ENCODE peak calls at places on chromosomes 1 and 21, in eight cellular contexts. One of them, this sample, is unnamed.

GRCh38 chr21:38622827-38623209 is 124.5 kb upstream of the ERG start:
- ATAC-seq in GM23338: no peak
- ATAC-seq in pancreas: no peak
- ATAC-seq in K562: no peak
- ATAC-seq in HCT116: no peak
- ATAC-seq in lung: no peak
- ATAC-seq in A549: no peak
- ATAC-seq in heart left ventricle: no peak
- ATAC-seq in this sample: no peak

GRCh38 chr1:10082785-10083479 is 50.2 kb downstream of the UBE4B start:
- ATAC-seq in GM23338: no peak
- ATAC-seq in pancreas: no peak
- ATAC-seq in K562: no peak
- ATAC-seq in HCT116: no peak
- ATAC-seq in lung: no peak
- ATAC-seq in A549: no peak
- ATAC-seq in heart left ventricle: no peak
- ATAC-seq in this sample: no peak

GRCh38 chr1:95040032-95040525 is 32.7 kb downstream of the ALG14 start:
- ATAC-seq in GM23338: no peak
- ATAC-seq in pancreas: no peak
- ATAC-seq in K562: no peak
- ATAC-seq in HCT116: no peak
- ATAC-seq in lung: no peak
- ATAC-seq in A549: no peak
- ATAC-seq in heart left ventricle: no peak
- ATAC-seq in this sample: no peak

GRCh38 chr1:184212649-184213314 is 161.3 kb downstream of the TSEN15 start:
- ATAC-seq in GM23338: no peak
- ATAC-seq in pancreas: no peak
- ATAC-seq in K562: no peak
- ATAC-seq in HCT116: peak; percentile 82
- ATAC-seq in lung: peak; percentile 60
- ATAC-seq in A549: peak; percentile 47
- ATAC-seq in heart left ventricle: no peak
- ATAC-seq in this sample: no peak

GRCh38 chr1:82388679-82389078 is 587.9 kb downstream of the ADGRL2 start:
- ATAC-seq in GM23338: no peak
- ATAC-seq in pancreas: no peak
- ATAC-seq in K562: no peak
- ATAC-seq in HCT116: no peak
- ATAC-seq in lung: no peak
- ATAC-seq in A549: no peak
- ATAC-seq in heart left ventricle: no peak
- ATAC-seq in this sample: no peak

GRCh38 chr1:168918860-168919741 is 187.4 kb upstream of the ATP1B1 start:
- ATAC-seq in GM23338: peak; percentile 92
- ATAC-seq in pancreas: no peak
- ATAC-seq in K562: no peak
- ATAC-seq in HCT116: no peak
- ATAC-seq in lung: no peak
- ATAC-seq in A549: no peak
- ATAC-seq in heart left ventricle: no peak
- ATAC-seq in this sample: no peak

GRCh38 chr21:34728479-34728878 is 59.7 kb downstream of the CLIC6 start:
- ATAC-seq in GM23338: no peak
- ATAC-seq in pancreas: peak; percentile 70
- ATAC-seq in K562: no peak
- ATAC-seq in HCT116: no peak
- ATAC-seq in lung: peak; percentile 59
- ATAC-seq in A549: no peak
- ATAC-seq in heart left ventricle: no peak
- ATAC-seq in this sample: no peak

GRCh38 chr21:45019076-45019886 is 55.1 kb upstream of the ADARB1 start:
- ATAC-seq in GM23338: peak; percentile 63
- ATAC-seq in pancreas: no peak
- ATAC-seq in K562: no peak
- ATAC-seq in HCT116: no peak
- ATAC-seq in lung: no peak
- ATAC-seq in A549: no peak
- ATAC-seq in heart left ventricle: peak; percentile 28
- ATAC-seq in this sample: peak; percentile 39

GRCh38 chr1:117541003-117541402 is 64.8 kb upstream of the TENT5C start:
- ATAC-seq in GM23338: no peak
- ATAC-seq in pancreas: peak; percentile 35
- ATAC-seq in K562: no peak
- ATAC-seq in HCT116: no peak
- ATAC-seq in lung: no peak
- ATAC-seq in A549: no peak
- ATAC-seq in heart left ventricle: no peak
- ATAC-seq in this sample: no peak

GRCh38 chr1:6141601-6142000 is 38.5 kb downstream of the CHD5 start:
- ATAC-seq in GM23338: peak; percentile 83
- ATAC-seq in pancreas: no peak
- ATAC-seq in K562: peak; percentile 90
- ATAC-seq in HCT116: peak; percentile 64
- ATAC-seq in lung: no peak
- ATAC-seq in A549: no peak
- ATAC-seq in heart left ventricle: no peak
- ATAC-seq in this sample: no peak

GRCh38 chr1:153422450-153423068 is 6.2 kb downstream of the S100A7A start:
- ATAC-seq in GM23338: peak; percentile 71
- ATAC-seq in pancreas: peak; percentile 64
- ATAC-seq in K562: peak; percentile 77
- ATAC-seq in HCT116: peak; percentile 74
- ATAC-seq in lung: peak; percentile 72
- ATAC-seq in A549: peak; percentile 67
- ATAC-seq in heart left ventricle: no peak
- ATAC-seq in this sample: no peak

GRCh38 chr21:43884012-43884860 is 19.2 kb downstream of the AGPAT3 start:
- ATAC-seq in GM23338: peak; percentile 57
- ATAC-seq in pancreas: peak; percentile 68
- ATAC-seq in K562: peak; percentile 93
- ATAC-seq in HCT116: peak; percentile 87
- ATAC-seq in lung: peak; percentile 76
- ATAC-seq in A549: peak; percentile 37
- ATAC-seq in heart left ventricle: peak; percentile 36
- ATAC-seq in this sample: no peak

GRCh38 chr1:198031086-198031485 is 113.9 kb downstream of the LHX9 start:
- ATAC-seq in GM23338: no peak
- ATAC-seq in pancreas: no peak
- ATAC-seq in K562: no peak
- ATAC-seq in HCT116: no peak
- ATAC-seq in lung: no peak
- ATAC-seq in A549: no peak
- ATAC-seq in heart left ventricle: no peak
- ATAC-seq in this sample: no peak

GRCh38 chr21:42763578-42764442 is 110.4 kb downstream of the PDE9A start:
- ATAC-seq in GM23338: no peak
- ATAC-seq in pancreas: no peak
- ATAC-seq in K562: peak; percentile 55
- ATAC-seq in HCT116: no peak
- ATAC-seq in lung: no peak
- ATAC-seq in A549: no peak
- ATAC-seq in heart left ventricle: no peak
- ATAC-seq in this sample: no peak

GRCh38 chr1:117615474-117615873 is 9.6 kb downstream of the TENT5C start:
- ATAC-seq in GM23338: no peak
- ATAC-seq in pancreas: no peak
- ATAC-seq in K562: no peak
- ATAC-seq in HCT116: no peak
- ATAC-seq in lung: no peak
- ATAC-seq in A549: no peak
- ATAC-seq in heart left ventricle: no peak
- ATAC-seq in this sample: no peak

GRCh38 chr1:167671727-167672511 is 41.9 kb downstream of the RCSD1 start:
- ATAC-seq in GM23338: no peak
- ATAC-seq in pancreas: no peak
- ATAC-seq in K562: peak; percentile 46
- ATAC-seq in HCT116: no peak
- ATAC-seq in lung: peak; percentile 34
- ATAC-seq in A549: no peak
- ATAC-seq in heart left ventricle: no peak
- ATAC-seq in this sample: no peak

GRCh38 chr1:56819393-56819899 is at the start of gene FYB2:
- ATAC-seq in GM23338: peak; percentile 94
- ATAC-seq in pancreas: peak; percentile 57
- ATAC-seq in K562: no peak
- ATAC-seq in HCT116: no peak
- ATAC-seq in lung: no peak
- ATAC-seq in A549: no peak
- ATAC-seq in heart left ventricle: peak; percentile 59
- ATAC-seq in this sample: peak; percentile 7

GRCh38 chr1:88150330-88150729 is 533.7 kb upstream of the PKN2 start:
- ATAC-seq in GM23338: no peak
- ATAC-seq in pancreas: peak; percentile 50
- ATAC-seq in K562: no peak
- ATAC-seq in HCT116: no peak
- ATAC-seq in lung: no peak
- ATAC-seq in A549: no peak
- ATAC-seq in heart left ventricle: no peak
- ATAC-seq in this sample: no peak

GRCh38 chr1:53401815-53402745 is 57.1 kb upstream of the DMRTB1 start:
- ATAC-seq in GM23338: no peak
- ATAC-seq in pancreas: no peak
- ATAC-seq in K562: no peak
- ATAC-seq in HCT116: no peak
- ATAC-seq in lung: no peak
- ATAC-seq in A549: no peak
- ATAC-seq in heart left ventricle: no peak
- ATAC-seq in this sample: no peak

GRCh38 chr1:35287807-35288640 is 19.5 kb downstream of the ZMYM4 start:
- ATAC-seq in GM23338: no peak
- ATAC-seq in pancreas: no peak
- ATAC-seq in K562: peak; percentile 30
- ATAC-seq in HCT116: peak; percentile 73
- ATAC-seq in lung: no peak
- ATAC-seq in A549: no peak
- ATAC-seq in heart left ventricle: no peak
- ATAC-seq in this sample: no peak
- TF ChIP-seq CTCF in GM23338: no peak
- TF ChIP-seq CTCF in pancreas: no peak
- TF ChIP-seq CTCF in K562: no peak
- TF ChIP-seq CTCF in HCT116: no peak
- TF ChIP-seq CTCF in lung: no peak
- TF ChIP-seq CTCF in A549: no peak
- TF ChIP-seq CTCF in heart left ventricle: no peak
- TF ChIP-seq CTCF in this sample: no peak

GRCh38 chr1:206503591-206504362 is 3.6 kb upstream of the RASSF5 start:
- ATAC-seq in GM23338: no peak
- ATAC-seq in pancreas: no peak
- ATAC-seq in K562: peak; percentile 72
- ATAC-seq in HCT116: peak; percentile 65
- ATAC-seq in lung: peak; percentile 63
- ATAC-seq in A549: no peak
- ATAC-seq in heart left ventricle: peak; percentile 28
- ATAC-seq in this sample: peak; percentile 61
- H3K27ac ChIP-seq in GM23338: no peak overlapping the region
- H3K27ac ChIP-seq in pancreas: peak overlapping the region; percentile 39
- H3K27ac ChIP-seq in K562: peak overlapping the region; percentile 81
- H3K27ac ChIP-seq in HCT116: peak overlapping the region; percentile 12
- H3K27ac ChIP-seq in lung: peak overlapping the region; percentile 49
- H3K27ac ChIP-seq in A549: peak overlapping the region; percentile 20
- H3K27ac ChIP-seq in heart left ventricle: peak overlapping the region; percentile 11
- H3K27ac ChIP-seq in this sample: peak overlapping the region; percentile 24

GRCh38 chr1:24517898-24518297 is 15.3 kb downstream of the RCAN3 start:
- ATAC-seq in GM23338: no peak
- ATAC-seq in pancreas: no peak
- ATAC-seq in K562: no peak
- ATAC-seq in HCT116: no peak
- ATAC-seq in lung: no peak
- ATAC-seq in A549: no peak
- ATAC-seq in heart left ventricle: no peak
- ATAC-seq in this sample: no peak

GRCh38 chr1:24514946-24515345 is 12.3 kb downstream of the RCAN3 start:
- ATAC-seq in GM23338: no peak
- ATAC-seq in pancreas: no peak
- ATAC-seq in K562: no peak
- ATAC-seq in HCT116: no peak
- ATAC-seq in lung: no peak
- ATAC-seq in A549: no peak
- ATAC-seq in heart left ventricle: no peak
- ATAC-seq in this sample: no peak

GRCh38 chr1:24513691-24514090 is 11.1 kb downstream of the RCAN3 start:
- ATAC-seq in GM23338: no peak
- ATAC-seq in pancreas: no peak
- ATAC-seq in K562: no peak
- ATAC-seq in HCT116: no peak
- ATAC-seq in lung: no peak
- ATAC-seq in A549: no peak
- ATAC-seq in heart left ventricle: no peak
- ATAC-seq in this sample: no peak

GRCh38 chr1:24516506-24516905 is 13.9 kb downstream of the RCAN3 start:
- ATAC-seq in GM23338: no peak
- ATAC-seq in pancreas: no peak
- ATAC-seq in K562: no peak
- ATAC-seq in HCT116: no peak
- ATAC-seq in lung: no peak
- ATAC-seq in A549: no peak
- ATAC-seq in heart left ventricle: no peak
- ATAC-seq in this sample: no peak
- TF ChIP-seq CTCF in GM23338: no peak
- TF ChIP-seq CTCF in pancreas: no peak
- TF ChIP-seq CTCF in K562: no peak
- TF ChIP-seq CTCF in HCT116: no peak
- TF ChIP-seq CTCF in lung: no peak
- TF ChIP-seq CTCF in A549: no peak
- TF ChIP-seq CTCF in heart left ventricle: no peak
- TF ChIP-seq CTCF in this sample: no peak

DNA sequence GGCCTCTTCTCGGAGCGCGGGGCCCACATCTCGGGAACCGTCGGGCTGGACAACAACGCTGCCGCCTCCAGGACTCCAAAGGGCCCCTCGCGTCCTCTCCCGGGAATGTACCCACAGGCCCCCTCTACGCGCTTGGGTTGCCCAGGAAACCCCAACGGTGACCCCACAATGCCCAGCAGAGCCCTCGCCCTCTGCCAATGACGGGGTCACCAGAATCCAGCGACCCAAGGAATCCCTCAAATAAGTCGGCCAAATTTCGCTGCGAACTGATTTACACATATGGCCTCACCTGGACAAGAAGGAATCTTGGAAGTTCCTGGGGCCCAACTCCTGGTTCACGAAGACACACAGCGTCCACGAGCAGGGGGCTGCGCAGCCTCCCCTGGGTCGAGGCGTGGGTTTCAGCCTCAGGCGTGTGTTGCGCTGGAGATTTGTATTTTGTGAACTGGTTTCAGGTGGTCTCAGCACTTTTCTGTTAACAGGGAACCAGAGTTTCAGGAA is 78.1 kb downstream of the DESI2 start:
- ATAC-seq in GM23338: peak; percentile 20
- ATAC-seq in pancreas: no peak
- ATAC-seq in K562: no peak
- ATAC-seq in HCT116: no peak
- ATAC-seq in lung: no peak
- ATAC-seq in A549: no peak
- ATAC-seq in heart left ventricle: no peak
- ATAC-seq in this sample: no peak
- H3K27ac ChIP-seq in GM23338: no peak overlapping the region
- H3K27ac ChIP-seq in pancreas: no peak overlapping the region
- H3K27ac ChIP-seq in K562: no peak overlapping the region
- H3K27ac ChIP-seq in HCT116: no peak overlapping the region
- H3K27ac ChIP-seq in lung: no peak overlapping the region
- H3K27ac ChIP-seq in A549: peak overlapping the region; percentile 88
- H3K27ac ChIP-seq in heart left ventricle: no peak overlapping the region
- H3K27ac ChIP-seq in this sample: no peak overlapping the region

GRCh38 chr1:27366411-27367159 is at the start of gene MAP3K6:
- ATAC-seq in GM23338: peak; percentile 72
- ATAC-seq in pancreas: peak; percentile 73
- ATAC-seq in K562: peak; percentile 86
- ATAC-seq in HCT116: peak; percentile 75
- ATAC-seq in lung: peak; percentile 80
- ATAC-seq in A549: peak; percentile 70
- ATAC-seq in heart left ventricle: peak; percentile 84
- ATAC-seq in this sample: peak; percentile 84
- TF ChIP-seq CTCF in GM23338: peak; percentile 62
- TF ChIP-seq CTCF in pancreas: no peak
- TF ChIP-seq CTCF in K562: peak; percentile 59
- TF ChIP-seq CTCF in HCT116: peak; percentile 38
- TF ChIP-seq CTCF in lung: peak; percentile 1
- TF ChIP-seq CTCF in A549: peak; percentile 72
- TF ChIP-seq CTCF in heart left ventricle: no peak
- TF ChIP-seq CTCF in this sample: peak; percentile 47

This sample was measured in gastroesophageal sphincter.